ENCODE peak calls at places on chromosome 10, in eight cellular contexts. One of them, this sample, is unnamed.
A peak's percentile ranks its signal among the peaks of the same experiment; 100 is the strongest.

GRCh38 chr10:76303682-76304316 is 872.4 kb downstream of the LRMDA start:
- DNase-seq in AG10803: peak; percentile 82
- DNase-seq in astrocyte of the spinal cord: peak; percentile 85
- DNase-seq in body of pancreas: peak; percentile 69
- DNase-seq in spleen: no peak
- DNase-seq in foreskin fibroblast: peak; percentile 71
- DNase-seq in B cell: no peak
- DNase-seq in RWPE1: peak; percentile 62
- DNase-seq in this sample: no peak

GRCh38 chr10:30000802-30001571 is 58.4 kb downstream of the JCAD start:
- DNase-seq in body of pancreas: no peak
- DNase-seq in astrocyte of the spinal cord: peak; percentile 86
- DNase-seq in AG10803: peak; percentile 91
- DNase-seq in foreskin fibroblast: peak; percentile 71
- DNase-seq in RWPE1: no peak
- DNase-seq in spleen: no peak
- DNase-seq in B cell: no peak
- DNase-seq in this sample: no peak

GRCh38 chr10:132058793-132059759 is 6.7 kb upstream of the JAKMIP3 start:
- DNase-seq in astrocyte of the spinal cord: no peak
- DNase-seq in AG10803: no peak
- DNase-seq in foreskin fibroblast: no peak
- DNase-seq in B cell: no peak
- DNase-seq in spleen: peak; percentile 42
- DNase-seq in RWPE1: no peak
- DNase-seq in body of pancreas: no peak
- DNase-seq in this sample: no peak

GRCh38 chr10:131494451-131494850 is 182.9 kb upstream of the TCERG1L start:
- DNase-seq in RWPE1: no peak
- DNase-seq in body of pancreas: no peak
- DNase-seq in spleen: no peak
- DNase-seq in foreskin fibroblast: no peak
- DNase-seq in B cell: no peak
- DNase-seq in astrocyte of the spinal cord: no peak
- DNase-seq in AG10803: no peak
- DNase-seq in this sample: no peak

GRCh38 chr10:1434202-1434601 is 303.1 kb downstream of the ADARB2 start:
- DNase-seq in AG10803: no peak
- DNase-seq in spleen: no peak
- DNase-seq in B cell: no peak
- DNase-seq in body of pancreas: no peak
- DNase-seq in RWPE1: no peak
- DNase-seq in astrocyte of the spinal cord: no peak
- DNase-seq in foreskin fibroblast: no peak
- DNase-seq in this sample: peak; percentile 57

GRCh38 chr10:50470798-50471582 is 152.8 kb downstream of the SGMS1 start:
- DNase-seq in AG10803: peak; percentile 36
- DNase-seq in spleen: no peak
- DNase-seq in RWPE1: peak; percentile 13
- DNase-seq in foreskin fibroblast: no peak
- DNase-seq in body of pancreas: no peak
- DNase-seq in B cell: no peak
- DNase-seq in astrocyte of the spinal cord: peak; percentile 62
- DNase-seq in this sample: no peak

GRCh38 chr10:12067336-12067735 is 1.4 kb upstream of the DHTKD1 start:
- DNase-seq in spleen: no peak
- DNase-seq in RWPE1: peak; percentile 53
- DNase-seq in B cell: no peak
- DNase-seq in body of pancreas: no peak
- DNase-seq in astrocyte of the spinal cord: peak; percentile 85
- DNase-seq in foreskin fibroblast: peak; percentile 58
- DNase-seq in AG10803: peak; percentile 75
- DNase-seq in this sample: no peak

GRCh38 chr10:79422178-79422892 is 23.1 kb downstream of the ZCCHC24 start:
- DNase-seq in AG10803: peak; percentile 96
- DNase-seq in body of pancreas: no peak
- DNase-seq in astrocyte of the spinal cord: peak; percentile 93
- DNase-seq in B cell: no peak
- DNase-seq in RWPE1: no peak
- DNase-seq in spleen: peak; percentile 58
- DNase-seq in foreskin fibroblast: peak; percentile 93
- DNase-seq in this sample: peak; percentile 92

GRCh38 chr10:133009218-133009954 is 67.0 kb upstream of the CFAP46 start:
- DNase-seq in RWPE1: peak; percentile 36
- DNase-seq in astrocyte of the spinal cord: no peak
- DNase-seq in spleen: peak; percentile 90
- DNase-seq in body of pancreas: peak; percentile 26
- DNase-seq in B cell: no peak
- DNase-seq in foreskin fibroblast: no peak
- DNase-seq in AG10803: no peak
- DNase-seq in this sample: no peak

GRCh38 chr10:62806246-62806645 is 1.7 kb downstream of the ADO start:
- DNase-seq in AG10803: peak; percentile 53
- DNase-seq in foreskin fibroblast: no peak
- DNase-seq in astrocyte of the spinal cord: no peak
- DNase-seq in RWPE1: no peak
- DNase-seq in body of pancreas: no peak
- DNase-seq in B cell: no peak
- DNase-seq in spleen: no peak
- DNase-seq in this sample: no peak

GRCh38 chr10:107072028-107072427 is 92.5 kb downstream of the SORCS1 start:
- DNase-seq in RWPE1: no peak
- DNase-seq in B cell: no peak
- DNase-seq in AG10803: no peak
- DNase-seq in astrocyte of the spinal cord: no peak
- DNase-seq in body of pancreas: no peak
- DNase-seq in spleen: no peak
- DNase-seq in foreskin fibroblast: no peak
- DNase-seq in this sample: no peak

GRCh38 chr10:130138479-130138866 is 2.3 kb downstream of the GLRX3 start:
- DNase-seq in body of pancreas: no peak
- DNase-seq in AG10803: peak; percentile 29
- DNase-seq in B cell: no peak
- DNase-seq in astrocyte of the spinal cord: peak; percentile 38
- DNase-seq in foreskin fibroblast: peak; percentile 45
- DNase-seq in RWPE1: peak; percentile 94
- DNase-seq in spleen: no peak
- DNase-seq in this sample: no peak

GRCh38 chr10:124450010-124450782 is at the start of gene NKX1-2:
- DNase-seq in body of pancreas: no peak
- DNase-seq in astrocyte of the spinal cord: no peak
- DNase-seq in B cell: peak; percentile 37
- DNase-seq in AG10803: no peak
- DNase-seq in foreskin fibroblast: no peak
- DNase-seq in spleen: no peak
- DNase-seq in RWPE1: no peak
- DNase-seq in this sample: no peak

GRCh38 chr10:8331896-8332729 is 277.6 kb downstream of the GATA3 start:
- DNase-seq in RWPE1: peak; percentile 40
- DNase-seq in B cell: peak; percentile 48
- DNase-seq in foreskin fibroblast: no peak
- DNase-seq in spleen: peak; percentile 92
- DNase-seq in AG10803: no peak
- DNase-seq in body of pancreas: peak; percentile 18
- DNase-seq in astrocyte of the spinal cord: peak; percentile 79
- DNase-seq in this sample: no peak

GRCh38 chr10:110636932-110637557 is 7.1 kb upstream of the RBM20 start:
- DNase-seq in astrocyte of the spinal cord: no peak
- DNase-seq in body of pancreas: no peak
- DNase-seq in B cell: no peak
- DNase-seq in RWPE1: no peak
- DNase-seq in foreskin fibroblast: no peak
- DNase-seq in AG10803: no peak
- DNase-seq in spleen: no peak
- DNase-seq in this sample: no peak

GRCh38 chr10:50613150-50613549 is 10.6 kb downstream of the SGMS1 start:
- DNase-seq in foreskin fibroblast: no peak
- DNase-seq in spleen: no peak
- DNase-seq in AG10803: no peak
- DNase-seq in body of pancreas: no peak
- DNase-seq in B cell: no peak
- DNase-seq in astrocyte of the spinal cord: no peak
- DNase-seq in RWPE1: no peak
- DNase-seq in this sample: no peak

GRCh38 chr10:70478191-70479160 is at the start of gene PALD1:
- DNase-seq in body of pancreas: peak; percentile 37
- DNase-seq in RWPE1: peak; percentile 56
- DNase-seq in AG10803: no peak
- DNase-seq in spleen: peak; percentile 89
- DNase-seq in foreskin fibroblast: no peak
- DNase-seq in B cell: peak; percentile 66
- DNase-seq in astrocyte of the spinal cord: peak; percentile 44
- DNase-seq in this sample: no peak

GRCh38 chr10:4234661-4235060 is 449.7 kb upstream of the KLF6 start:
- DNase-seq in astrocyte of the spinal cord: no peak
- DNase-seq in body of pancreas: no peak
- DNase-seq in RWPE1: no peak
- DNase-seq in foreskin fibroblast: no peak
- DNase-seq in spleen: peak; percentile 71
- DNase-seq in AG10803: no peak
- DNase-seq in B cell: no peak
- DNase-seq in this sample: no peak

GRCh38 chr10:13528138-13528874 is 508 bp downstream of the BEND7 start:
- DNase-seq in astrocyte of the spinal cord: no peak
- DNase-seq in AG10803: peak; percentile 5
- DNase-seq in body of pancreas: peak; percentile 38
- DNase-seq in B cell: peak; percentile 31
- DNase-seq in RWPE1: peak; percentile 22
- DNase-seq in foreskin fibroblast: no peak
- DNase-seq in spleen: peak; percentile 79
- DNase-seq in this sample: no peak

GRCh38 chr10:11113156-11113555 is 95.5 kb downstream of the CELF2 start:
- DNase-seq in AG10803: no peak
- DNase-seq in body of pancreas: no peak
- DNase-seq in RWPE1: no peak
- DNase-seq in astrocyte of the spinal cord: no peak
- DNase-seq in foreskin fibroblast: no peak
- DNase-seq in B cell: peak; percentile 64
- DNase-seq in spleen: no peak
- DNase-seq in this sample: no peak

GRCh38 chr10:95389176-95389575 is 98.4 kb upstream of the PDLIM1 start:
- DNase-seq in B cell: no peak
- DNase-seq in astrocyte of the spinal cord: no peak
- DNase-seq in RWPE1: no peak
- DNase-seq in spleen: no peak
- DNase-seq in foreskin fibroblast: no peak
- DNase-seq in AG10803: no peak
- DNase-seq in body of pancreas: no peak
- DNase-seq in this sample: no peak

GRCh38 chr10:116444527-116445142 is 17.0 kb downstream of the PNLIPRP3 start:
- DNase-seq in body of pancreas: peak; percentile 28
- DNase-seq in AG10803: peak; percentile 48
- DNase-seq in astrocyte of the spinal cord: peak; percentile 24
- DNase-seq in foreskin fibroblast: peak; percentile 1
- DNase-seq in spleen: no peak
- DNase-seq in RWPE1: peak; percentile 34
- DNase-seq in B cell: peak; percentile 13
- DNase-seq in this sample: no peak

GRCh38 chr10:2094171-2094570 is 356.8 kb upstream of the ADARB2 start:
- DNase-seq in astrocyte of the spinal cord: no peak
- DNase-seq in AG10803: no peak
- DNase-seq in foreskin fibroblast: no peak
- DNase-seq in body of pancreas: no peak
- DNase-seq in RWPE1: no peak
- DNase-seq in B cell: no peak
- DNase-seq in spleen: no peak
- DNase-seq in this sample: no peak

GRCh38 chr10:92592761-92593552 is at the start of gene KIF11:
- DNase-seq in astrocyte of the spinal cord: peak; percentile 97
- DNase-seq in spleen: peak; percentile 99
- DNase-seq in foreskin fibroblast: peak; percentile 96
- DNase-seq in RWPE1: peak; percentile 96
- DNase-seq in AG10803: peak; percentile 94
- DNase-seq in B cell: peak; percentile 96
- DNase-seq in body of pancreas: peak; percentile 97
- DNase-seq in this sample: peak; percentile 98
- TF ChIP-seq CTCF in astrocyte of the spinal cord: no peak
- TF ChIP-seq CTCF in spleen: no peak
- TF ChIP-seq CTCF in foreskin fibroblast: no peak
- TF ChIP-seq CTCF in RWPE1: no peak
- TF ChIP-seq CTCF in AG10803: no peak
- TF ChIP-seq CTCF in B cell: no peak
- TF ChIP-seq CTCF in body of pancreas: no peak
- TF ChIP-seq CTCF in this sample: peak; percentile 12

DNA sequence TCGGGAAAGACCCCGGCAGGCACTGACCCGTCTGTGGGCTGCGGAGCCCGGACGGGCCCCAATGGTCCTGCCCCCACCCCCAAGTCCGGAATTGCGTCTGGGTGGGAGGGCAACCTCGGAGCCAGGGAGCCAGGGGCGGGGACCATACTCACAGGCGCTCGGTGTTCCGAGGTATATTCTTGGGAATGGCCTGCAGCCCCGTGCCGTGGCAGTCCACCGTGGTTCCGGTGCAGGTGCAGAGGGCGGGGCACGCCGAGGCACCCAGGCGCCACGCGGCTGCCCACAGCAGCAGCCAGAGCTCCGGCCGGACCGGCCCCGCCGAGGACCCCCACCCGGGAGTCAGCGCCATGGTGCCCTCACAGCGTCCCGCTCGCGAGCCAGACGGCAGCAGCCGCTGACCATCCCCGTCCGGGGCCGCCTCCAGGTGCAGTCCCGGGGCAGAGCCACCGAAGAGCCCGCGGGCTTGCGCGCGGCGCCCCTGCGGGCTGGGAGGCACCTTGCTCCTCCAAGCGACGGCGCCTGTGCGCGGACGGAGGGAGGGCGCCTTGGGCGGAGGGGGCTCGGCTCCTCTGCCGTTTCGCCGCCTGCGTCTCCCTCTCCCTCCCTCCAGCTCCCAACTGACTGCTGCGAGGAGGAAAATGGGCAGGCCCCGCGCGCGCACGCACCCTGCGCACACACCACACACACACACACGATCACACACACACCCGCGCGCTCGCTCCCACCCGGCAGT is at the start of gene SLIT1:
- DNase-seq in body of pancreas: no peak
- DNase-seq in B cell: no peak
- DNase-seq in foreskin fibroblast: no peak
- DNase-seq in astrocyte of the spinal cord: no peak
- DNase-seq in spleen: peak; percentile 72
- DNase-seq in RWPE1: no peak
- DNase-seq in AG10803: no peak
- DNase-seq in this sample: no peak
- TF ChIP-seq CTCF in body of pancreas: no peak
- TF ChIP-seq CTCF in B cell: no peak
- TF ChIP-seq CTCF in foreskin fibroblast: no peak
- TF ChIP-seq CTCF in astrocyte of the spinal cord: no peak
- TF ChIP-seq CTCF in spleen: no peak
- TF ChIP-seq CTCF in RWPE1: no peak
- TF ChIP-seq CTCF in AG10803: no peak
- TF ChIP-seq CTCF in this sample: no peak

GRCh38 chr10:117553171-117553814 is 10.7 kb downstream of the EMX2 start:
- DNase-seq in body of pancreas: no peak
- DNase-seq in spleen: peak; percentile 68
- DNase-seq in RWPE1: no peak
- DNase-seq in astrocyte of the spinal cord: no peak
- DNase-seq in foreskin fibroblast: no peak
- DNase-seq in B cell: no peak
- DNase-seq in AG10803: peak; percentile 51
- DNase-seq in this sample: no peak
- TF ChIP-seq CTCF in body of pancreas: no peak
- TF ChIP-seq CTCF in spleen: no peak
- TF ChIP-seq CTCF in RWPE1: no peak
- TF ChIP-seq CTCF in astrocyte of the spinal cord: no peak
- TF ChIP-seq CTCF in foreskin fibroblast: peak; percentile 26
- TF ChIP-seq CTCF in B cell: no peak
- TF ChIP-seq CTCF in AG10803: peak; percentile 43
- TF ChIP-seq CTCF in this sample: no peak

GRCh38 chr10:86291616-86292340 is 74.8 kb downstream of the GRID1 start:
- DNase-seq in RWPE1: no peak
- DNase-seq in body of pancreas: no peak
- DNase-seq in astrocyte of the spinal cord: no peak
- DNase-seq in AG10803: no peak
- DNase-seq in B cell: no peak
- DNase-seq in spleen: peak; percentile 61
- DNase-seq in foreskin fibroblast: no peak
- DNase-seq in this sample: peak; percentile 80
- TF ChIP-seq CTCF in RWPE1: no peak
- TF ChIP-seq CTCF in body of pancreas: no peak
- TF ChIP-seq CTCF in astrocyte of the spinal cord: no peak
- TF ChIP-seq CTCF in AG10803: no peak
- TF ChIP-seq CTCF in B cell: no peak
- TF ChIP-seq CTCF in spleen: no peak
- TF ChIP-seq CTCF in foreskin fibroblast: no peak
- TF ChIP-seq CTCF in this sample: no peak